ENCODE peak calls at places on chromosomes 3 and 15, in ten cellular contexts. I is sigmoid colon; K is GM12878; X is A549; T is neural progenitor cell; G is GM23338; S is dorsolateral prefrontal cortex; P is CD8-positive, alpha-beta memory T cell; Z is kidney; L is cardiac muscle cell. U is an unnamed sample.

GRCh38 chr3:191329654-191330308 is 545 bp downstream of the UTS2B start:
- DNase-seq in I (peak), K (no peak), X (peak), T (peak), G (peak), S (peak), P (peak), Z (no peak), L (peak), U (no peak)

GRCh38 chr3:187977659-187978058 is 176.3 kb upstream of the LPP start:
- DNase-seq in I (no peak), K (no peak), X (no peak), T (no peak), G (no peak), S (no peak), P (no peak), Z (no peak), L (no peak), U (no peak)

GRCh38 chr3:194142156-194142910 is 6.4 kb downstream of the HES1 start:
- DNase-seq in I (peak), K (no peak), X (no peak), T (peak), G (no peak), S (no peak), P (no peak), Z (no peak), L (peak), U (no peak)

GRCh38 chr3:71688121-71688520 is 37.1 kb downstream of the EIF4E3 start:
- DNase-seq in I (no peak), K (no peak), X (no peak), T (no peak), G (no peak), S (no peak), P (no peak), Z (no peak), L (no peak), U (no peak)

GRCh38 chr3:81565066-81565465 is 196.4 kb downstream of the GBE1 start:
- DNase-seq in I (no peak), K (no peak), X (no peak), T (no peak), G (no peak), S (no peak), P (no peak), Z (no peak), L (no peak), U (no peak)

GRCh38 chr15:78007965-78008886 is 69.3 kb downstream of the TBC1D2B start:
- DNase-seq in I (peak), K (no peak), X (no peak), T (no peak), G (no peak), S (no peak), P (no peak), Z (peak), L (no peak), U (no peak)

GRCh38 chr3:160170409-160171370 is 54.5 kb upstream of the C3orf80 start:
- DNase-seq in I (no peak), K (no peak), X (no peak), T (no peak), G (no peak), S (no peak), P (no peak), Z (no peak), L (no peak), U (no peak)

GRCh38 chr3:57298041-57298440 is 5.6 kb upstream of the ASB14 start:
- DNase-seq in I (no peak), K (no peak), X (peak), T (no peak), G (no peak), S (no peak), P (no peak), Z (no peak), L (no peak), U (no peak)

GRCh38 chr3:16994842-16995535 is 110.2 kb downstream of the PLCL2 start:
- DNase-seq in I (no peak), K (no peak), X (peak), T (peak), G (no peak), S (no peak), P (no peak), Z (no peak), L (no peak), U (no peak)

GRCh38 chr3:181756645-181757044 is 44.9 kb downstream of the SOX2 start:
- DNase-seq in I (no peak), K (no peak), X (no peak), T (peak), G (peak), S (no peak), P (no peak), Z (no peak), L (peak), U (no peak)

GRCh38 chr15:57607570-57608000 is 15.9 kb downstream of the MYZAP start:
- DNase-seq in I (no peak), K (no peak), X (peak), T (no peak), G (no peak), S (no peak), P (no peak), Z (peak), L (no peak), U (peak)

GRCh38 chr15:44125879-44126278 is 69.2 kb downstream of the FRMD5 start:
- DNase-seq in I (no peak), K (no peak), X (no peak), T (no peak), G (no peak), S (no peak), P (no peak), Z (no peak), L (no peak), U (no peak)

GRCh38 chr3:127685708-127686511 is 13.2 kb downstream of the ABTB1 start:
- DNase-seq in I (no peak), K (no peak), X (no peak), T (no peak), G (no peak), S (no peak), P (no peak), Z (no peak), L (no peak), U (no peak)

GRCh38 chr15:93088200-93088980 is 621 bp downstream of the RGMA start:
- DNase-seq in I (peak), K (no peak), X (peak), T (peak), G (peak), S (peak), P (peak), Z (peak), L (peak), U (no peak)

GRCh38 chr3:106534206-106534605 is 665.4 kb upstream of the CBLB start:
- DNase-seq in I (no peak), K (no peak), X (no peak), T (no peak), G (no peak), S (no peak), P (peak), Z (no peak), L (no peak), U (no peak)

GRCh38 chr3:183906234-183906921 is 21.7 kb upstream of the PARL start:
- DNase-seq in I (no peak), K (no peak), X (no peak), T (no peak), G (no peak), S (no peak), P (no peak), Z (no peak), L (no peak), U (no peak)

GRCh38 chr15:75356006-75356405 is 9.2 kb downstream of the NEIL1 start:
- DNase-seq in I (no peak), K (no peak), X (no peak), T (no peak), G (no peak), S (no peak), P (no peak), Z (peak), L (no peak), U (peak)

GRCh38 chr15:73800662-73801345 is 47.7 kb upstream of the INSYN1 start:
- DNase-seq in I (peak), K (no peak), X (peak), T (no peak), G (no peak), S (peak), P (no peak), Z (no peak), L (no peak), U (no peak)

GRCh38 chr15:31455499-31455898 is 128.9 kb downstream of the KLF13 start:
- DNase-seq in I (no peak), K (no peak), X (no peak), T (no peak), G (peak), S (no peak), P (no peak), Z (no peak), L (no peak), U (peak)

GRCh38 chr15:29670945-29671307 is 151.3 kb downstream of the TJP1 start:
- DNase-seq in I (no peak), K (no peak), X (peak), T (no peak), G (no peak), S (no peak), P (no peak), Z (peak), L (no peak), U (peak)

GRCh38 chr3:72462611-72463011 is 385.6 kb downstream of the SHQ1 start:
- DNase-seq in I (no peak), K (no peak), X (no peak), T (no peak), G (no peak), S (no peak), P (no peak), Z (no peak), L (no peak), U (no peak)

GRCh38 chr3:196932600-196932999 is 9.7 kb downstream of the NCBP2 start:
- DNase-seq in I (no peak), K (no peak), X (no peak), T (no peak), G (no peak), S (no peak), P (no peak), Z (no peak), L (no peak), U (no peak)

GRCh38 chr3:111895079-111895478 is 36.0 kb downstream of the PHLDB2 start:
- DNase-seq in I (no peak), K (no peak), X (peak), T (peak), G (peak), S (no peak), P (no peak), Z (no peak), L (peak), U (no peak)

GRCh38 chr3:107372506-107372905 is 4.7 kb upstream of the CCDC54 start:
- DNase-seq in I (no peak), K (no peak), X (no peak), T (no peak), G (no peak), S (no peak), P (no peak), Z (no peak), L (no peak), U (no peak)

GRCh38 chr3:194720048-194720447 is 34.4 kb downstream of the FAM43A start:
- DNase-seq in I (no peak), K (no peak), X (no peak), T (no peak), G (no peak), S (no peak), P (no peak), Z (no peak), L (no peak), U (no peak)

GRCh38 chr3:14563946-14564539 is 23.9 kb upstream of the GRIP2 start:
- DNase-seq in I (no peak), K (no peak), X (no peak), T (no peak), G (no peak), S (no peak), P (no peak), Z (no peak), L (no peak), U (no peak)

GRCh38 chr3:19934098-19934566 is at the start of gene EFHB:
- DNase-seq in I (no peak), K (no peak), X (peak), T (peak), G (peak), S (no peak), P (no peak), Z (no peak), L (peak), U (peak)

GRCh38 chr15:75553659-75554058 is 25.5 kb downstream of the PTPN9 start:
- DNase-seq in I (no peak), K (no peak), X (no peak), T (no peak), G (no peak), S (no peak), P (no peak), Z (no peak), L (no peak), U (no peak)

GRCh38 chr15:39226169-39226964 is 354.5 kb upstream of the THBS1 start:
- DNase-seq in I (no peak), K (no peak), X (no peak), T (no peak), G (no peak), S (no peak), P (no peak), Z (no peak), L (no peak), U (no peak)

GRCh38 chr3:13012228-13012691 is 61.0 kb downstream of the IQSEC1 start:
- DNase-seq in I (peak), K (peak), X (no peak), T (no peak), G (no peak), S (no peak), P (peak), Z (no peak), L (no peak), U (no peak)

GRCh38 chr3:187719628-187720336 is 17.4 kb upstream of the RTP2 start:
- DNase-seq in I (no peak), K (no peak), X (no peak), T (peak), G (no peak), S (no peak), P (no peak), Z (peak), L (no peak), U (no peak)

GRCh38 chr15:75675579-75676404 is 28.1 kb downstream of the SNX33 start:
- DNase-seq in I (no peak), K (no peak), X (no peak), T (no peak), G (no peak), S (no peak), P (no peak), Z (no peak), L (no peak), U (no peak)

GRCh38 chr3:14362890-14363289 is 39.5 kb upstream of the SLC6A6 start:
- DNase-seq in I (no peak), K (no peak), X (no peak), T (no peak), G (no peak), S (no peak), P (no peak), Z (no peak), L (no peak), U (no peak)

GRCh38 chr3:13213911-13214846 is 140.9 kb upstream of the IQSEC1 start:
- DNase-seq in I (no peak), K (no peak), X (no peak), T (no peak), G (no peak), S (no peak), P (no peak), Z (peak), L (no peak), U (no peak)

GRCh38 chr15:78767331-78767951 is 43.8 kb downstream of the ADAMTS7 start:
- DNase-seq in I (peak), K (no peak), X (no peak), T (no peak), G (no peak), S (peak), P (no peak), Z (peak), L (no peak), U (peak)

GRCh38 chr3:193010191-193010590 is 92.5 kb upstream of the MB21D2 start:
- DNase-seq in I (no peak), K (no peak), X (no peak), T (no peak), G (no peak), S (no peak), P (no peak), Z (no peak), L (no peak), U (no peak)

GRCh38 chr15:80031841-80032240 is 27.6 kb upstream of the ZFAND6 start:
- DNase-seq in I (no peak), K (no peak), X (no peak), T (no peak), G (no peak), S (no peak), P (no peak), Z (no peak), L (no peak), U (no peak)

DNA sequence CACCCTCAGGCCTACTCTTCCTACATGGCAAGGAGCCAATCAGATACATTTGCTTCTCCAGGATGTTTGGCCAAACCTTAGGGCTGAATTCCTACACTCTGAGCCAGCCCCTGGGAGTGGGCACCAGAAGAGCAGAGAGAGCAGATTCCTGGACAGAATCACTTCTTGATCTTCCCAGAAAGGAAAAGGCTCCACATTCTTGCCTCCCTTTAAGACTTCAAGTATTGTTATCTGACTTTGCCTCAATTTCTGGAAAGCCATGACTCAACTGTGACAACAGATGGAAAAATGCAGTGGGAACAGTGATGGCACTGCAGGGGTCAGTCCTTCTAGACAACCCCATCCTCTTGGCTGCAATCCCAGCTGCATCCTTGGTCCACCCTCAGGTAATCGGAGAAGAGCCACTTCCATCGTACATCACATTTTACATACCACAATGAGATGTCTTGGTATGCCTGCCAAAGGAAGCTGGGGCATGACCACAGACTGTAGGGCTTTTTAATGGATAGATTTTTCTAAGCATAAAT is 21.0 kb downstream of the SLCO2A1 start:
- DNase-seq in I (peak), K (no peak), X (peak), T (no peak), G (no peak), S (no peak), P (no peak), Z (no peak), L (no peak), U (peak)
- H3K27ac ChIP-seq in I (no peak), K (no peak), X (no peak), T (no peak), G (no peak), S (no peak), P (no peak), Z (no peak), L (no peak), U (peak)

DNA sequence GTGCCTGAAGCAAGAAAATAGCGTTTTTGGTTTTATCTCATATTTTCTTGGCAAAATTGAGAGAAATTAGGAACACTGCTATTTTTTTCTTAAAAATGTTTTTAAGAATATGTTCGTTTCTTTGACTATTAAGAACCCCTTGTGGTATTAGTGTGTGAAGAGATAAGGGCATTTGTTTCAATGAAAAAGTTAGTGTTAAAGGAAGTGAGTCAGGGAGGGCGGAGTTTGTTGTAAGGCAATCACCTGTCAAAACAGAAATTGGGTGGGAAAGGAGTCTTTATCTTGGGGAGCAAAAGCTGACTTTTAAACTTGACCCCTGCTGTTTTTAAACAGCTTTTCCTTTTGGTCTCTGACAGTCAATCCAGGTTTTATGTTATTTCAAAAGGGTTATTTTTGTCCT is 4.2 kb downstream of the RAP2B start:
- DNase-seq in I (no peak), K (no peak), X (no peak), T (no peak), G (no peak), S (no peak), P (peak), Z (no peak), L (no peak), U (no peak)
- H3K4me3 ChIP-seq in I (peak), K (peak), X (no peak), T (peak), G (peak), S (peak), P (peak), Z (no peak), L (no peak), U (peak)

GRCh38 chr3:190119734-190120133 is 963 bp downstream of the P3H2 start:
- DNase-seq in I (no peak), K (no peak), X (no peak), T (no peak), G (no peak), S (no peak), P (no peak), Z (no peak), L (no peak), U (no peak)

GRCh38 chr3:190116551-190117067 is 4.1 kb downstream of the P3H2 start:
- DNase-seq in I (no peak), K (no peak), X (peak), T (no peak), G (no peak), S (no peak), P (no peak), Z (no peak), L (no peak), U (no peak)

GRCh38 chr3:190120161-190121060 is at the start of gene P3H2:
- DNase-seq in I (peak), K (no peak), X (peak), T (peak), G (peak), S (peak), P (no peak), Z (peak), L (peak), U (peak)

GRCh38 chr3:190121061-190121765 is 516 bp upstream of the P3H2 start:
- DNase-seq in I (peak), K (no peak), X (no peak), T (no peak), G (no peak), S (no peak), P (no peak), Z (no peak), L (no peak), U (no peak)

GRCh38 chr3:190117995-190118394 is 2.7 kb downstream of the P3H2 start:
- DNase-seq in I (no peak), K (no peak), X (no peak), T (no peak), G (peak), S (no peak), P (no peak), Z (no peak), L (no peak), U (no peak)
- H3K27ac ChIP-seq in I (no peak), K (no peak), X (peak), T (no peak), G (no peak), S (no peak), P (no peak), Z (peak), L (peak), U (peak)

GRCh38 chr15:84658788-84659411 is 901 bp upstream of the NMB start:
- DNase-seq in I (no peak), K (no peak), X (no peak), T (no peak), G (no peak), S (no peak), P (no peak), Z (no peak), L (no peak), U (no peak)
- H3K4me3 ChIP-seq in I (peak), K (no peak), X (peak), T (peak), G (peak), S (peak), P (peak), Z (peak), L (no peak), U (peak)

GRCh38 chr15:63288778-63289378 is 11.5 kb downstream of the APH1B start:
- DNase-seq in I (no peak), K (no peak), X (peak), T (peak), G (peak), S (no peak), P (peak), Z (no peak), L (peak), U (no peak)
- H3K27ac ChIP-seq in I (no peak), K (no peak), X (peak), T (no peak), G (no peak), S (no peak), P (no peak), Z (no peak), L (no peak), U (no peak)

GRCh38 chr3:4689021-4689420 is 195.9 kb downstream of the ITPR1 start:
- DNase-seq in I (no peak), K (no peak), X (no peak), T (no peak), G (no peak), S (no peak), P (no peak), Z (no peak), L (no peak), U (no peak)
- H3K4me3 ChIP-seq in I (no peak), K (no peak), X (no peak), T (no peak), G (no peak), S (no peak), P (no peak), Z (no peak), L (no peak), U (no peak)

GRCh38 chr3:151732861-151733260 is 866 bp upstream of the AADACL2 start:
- DNase-seq in I (no peak), K (no peak), X (no peak), T (no peak), G (no peak), S (no peak), P (no peak), Z (no peak), L (no peak), U (no peak)

DNA sequence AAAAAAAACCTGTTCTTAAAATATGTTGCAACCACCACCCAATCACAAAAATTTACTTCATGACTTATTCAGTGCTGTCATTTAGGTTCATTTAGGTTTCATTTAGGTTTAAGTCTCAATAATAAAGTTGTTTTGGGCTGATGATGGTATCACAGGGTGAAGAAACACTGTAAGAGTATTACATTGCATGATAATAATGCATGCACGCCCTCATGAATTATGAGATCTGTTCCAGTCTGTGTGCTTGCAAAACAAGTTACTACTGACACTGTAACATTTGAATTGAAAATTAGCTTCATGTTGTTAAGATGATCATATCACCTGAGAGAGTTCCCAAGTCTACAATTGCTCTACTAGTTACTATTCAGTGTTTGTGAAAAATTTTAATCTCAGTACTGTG is at the start of gene AADACL2:
- DNase-seq in I (no peak), K (no peak), X (no peak), T (no peak), G (no peak), S (no peak), P (no peak), Z (no peak), L (no peak), U (no peak)
- H3K27ac ChIP-seq in I (no peak), K (no peak), X (no peak), T (no peak), G (no peak), S (no peak), P (no peak), Z (no peak), L (no peak), U (no peak)

U was measured in RWPE2.